ENCODE peak calls at places on chromosomes 13 and 19, in five cellular contexts. Z is HCT116, X is vagina, W is breast epithelium, H is GM12892. O is an unnamed sample.

GRCh38 chr13:24659239-24659638 is 21.0 kb upstream of the ATP12A start:
- DNase-seq in W (no peak), X (no peak), H (no peak), Z (no peak), O (no peak)

GRCh38 chr19:43362179-43362578 is 8.7 kb downstream of the CD177 start:
- DNase-seq in Z (no peak), W (no peak), X (no peak), H (no peak), O (no peak)

GRCh38 chr19:49441210-49441959 is at the start of gene SLC17A7:
- DNase-seq in X (no peak), W (no peak), H (peak; percentile 69), Z (no peak), O (peak; percentile 66)

GRCh38 chr13:94765814-94766213 is 53.5 kb upstream of the SOX21 start:
- DNase-seq in Z (no peak), H (no peak), X (no peak), W (no peak), O (no peak)

GRCh38 chr13:90315061-90315460 is 1032.4 kb upstream of the MIR17HG start:
- DNase-seq in H (no peak), Z (no peak), W (no peak), X (no peak), O (no peak)

GRCh38 chr13:29917573-29918091 is 67.2 kb upstream of the UBL3 start:
- DNase-seq in W (no peak), H (no peak), X (peak; percentile 25), Z (no peak), O (no peak)

GRCh38 chr13:104140557-104140956 is 1074.3 kb upstream of the SLC10A2 start:
- DNase-seq in W (no peak), H (no peak), X (no peak), Z (peak; percentile 75), O (no peak)

GRCh38 chr19:5585461-5586299 is 17.9 kb upstream of the TINCR start:
- DNase-seq in Z (no peak), X (no peak), H (no peak), W (peak; percentile 72), O (peak; percentile 63)

GRCh38 chr13:28000567-28000966 is 12.1 kb upstream of the URAD start:
- DNase-seq in X (no peak), Z (no peak), H (no peak), W (no peak), O (no peak)

GRCh38 chr13:78497702-78498319 is 105.5 kb downstream of the POU4F1 start:
- DNase-seq in H (no peak), Z (no peak), X (no peak), W (no peak), O (no peak)

GRCh38 chr19:29804493-29804892 is 7.3 kb upstream of the CCNE1 start:
- DNase-seq in W (no peak), H (peak; percentile 51), X (no peak), Z (no peak), O (no peak)

GRCh38 chr13:87680298-87680697 is 9.1 kb downstream of the SLITRK5 start:
- DNase-seq in W (no peak), H (no peak), X (no peak), Z (no peak), O (no peak)

GRCh38 chr13:114115191-114115671 is 17.2 kb downstream of the RASA3 start:
- DNase-seq in Z (no peak), X (no peak), H (no peak), W (no peak), O (no peak)

GRCh38 chr19:53517114-53517741 is 20.7 kb upstream of the ZNF331 start:
- DNase-seq in H (no peak), W (no peak), X (no peak), Z (no peak), O (no peak)
- TF ChIP-seq POLR2AphosphoS5 in H (no peak), W (no peak), X (no peak), Z (no peak), O (no peak)

DNA sequence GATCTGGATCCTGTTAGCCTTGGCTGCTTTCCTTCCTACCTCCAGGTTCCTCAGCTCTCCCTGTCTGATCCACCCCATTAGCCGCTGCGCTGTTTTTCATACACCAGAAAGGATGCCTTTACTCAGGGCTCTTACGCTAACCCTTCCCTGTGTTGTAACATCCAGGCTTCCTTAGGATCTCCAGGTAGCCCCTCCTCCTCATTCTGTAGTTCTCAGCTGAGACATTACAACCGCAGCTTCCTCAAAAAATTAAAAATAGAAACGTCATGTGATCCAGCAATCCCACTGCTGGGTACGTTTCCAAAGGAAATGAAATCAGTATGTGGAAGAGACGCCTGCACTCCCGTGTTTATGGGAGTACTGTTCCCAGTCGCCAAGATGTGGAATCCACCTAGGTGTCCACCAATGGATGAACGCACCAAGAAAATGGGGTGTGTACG is 18.4 kb upstream of the MYADM start:
- DNase-seq in Z (no peak), H (no peak), X (no peak), W (no peak), O (no peak)
- TF ChIP-seq POLR2AphosphoS5 in Z (no peak), H (no peak), X (no peak), W (peak; percentile 14), O (no peak)

DNA sequence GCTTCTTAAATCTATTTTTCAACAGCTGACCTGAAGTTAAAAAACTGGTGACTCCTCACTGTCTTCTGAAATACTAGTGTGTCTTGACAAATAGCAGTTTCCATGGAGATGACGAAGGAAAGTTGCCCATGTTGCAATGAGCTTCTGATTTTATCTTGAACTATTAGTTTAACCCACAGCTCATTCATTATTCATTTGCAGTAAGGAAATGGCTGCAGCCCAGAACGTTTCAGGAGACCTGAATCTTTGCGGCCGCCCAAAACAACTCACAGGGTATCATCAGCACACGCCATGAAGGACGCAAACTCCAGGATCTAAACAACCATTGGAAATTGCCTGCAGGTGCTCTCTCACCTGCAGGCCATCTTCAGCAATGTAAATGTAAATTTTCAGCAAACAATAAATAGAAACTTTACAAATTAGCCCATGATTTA is 142.5 kb downstream of the DCLK1 start:
- DNase-seq in Z (no peak), X (peak; percentile 79), W (no peak), H (no peak), O (no peak)
- TF ChIP-seq POLR2AphosphoS5 in Z (no peak), X (no peak), W (no peak), H (no peak), O (no peak)

GRCh38 chr19:17607936-17608335 is 52.5 kb downstream of the COLGALT1 start:
- DNase-seq in H (no peak), X (no peak), Z (no peak), W (no peak), O (no peak)

GRCh38 chr19:17605117-17605516 is 49.7 kb downstream of the COLGALT1 start:
- DNase-seq in H (no peak), X (no peak), Z (no peak), W (no peak), O (no peak)

GRCh38 chr19:17606786-17607185 is 51.3 kb downstream of the COLGALT1 start:
- DNase-seq in X (no peak), H (no peak), Z (no peak), W (no peak), O (no peak)

GRCh38 chr19:17604372-17605025 is 49.0 kb downstream of the COLGALT1 start:
- DNase-seq in H (no peak), Z (no peak), W (no peak), X (no peak), O (no peak)

DNA sequence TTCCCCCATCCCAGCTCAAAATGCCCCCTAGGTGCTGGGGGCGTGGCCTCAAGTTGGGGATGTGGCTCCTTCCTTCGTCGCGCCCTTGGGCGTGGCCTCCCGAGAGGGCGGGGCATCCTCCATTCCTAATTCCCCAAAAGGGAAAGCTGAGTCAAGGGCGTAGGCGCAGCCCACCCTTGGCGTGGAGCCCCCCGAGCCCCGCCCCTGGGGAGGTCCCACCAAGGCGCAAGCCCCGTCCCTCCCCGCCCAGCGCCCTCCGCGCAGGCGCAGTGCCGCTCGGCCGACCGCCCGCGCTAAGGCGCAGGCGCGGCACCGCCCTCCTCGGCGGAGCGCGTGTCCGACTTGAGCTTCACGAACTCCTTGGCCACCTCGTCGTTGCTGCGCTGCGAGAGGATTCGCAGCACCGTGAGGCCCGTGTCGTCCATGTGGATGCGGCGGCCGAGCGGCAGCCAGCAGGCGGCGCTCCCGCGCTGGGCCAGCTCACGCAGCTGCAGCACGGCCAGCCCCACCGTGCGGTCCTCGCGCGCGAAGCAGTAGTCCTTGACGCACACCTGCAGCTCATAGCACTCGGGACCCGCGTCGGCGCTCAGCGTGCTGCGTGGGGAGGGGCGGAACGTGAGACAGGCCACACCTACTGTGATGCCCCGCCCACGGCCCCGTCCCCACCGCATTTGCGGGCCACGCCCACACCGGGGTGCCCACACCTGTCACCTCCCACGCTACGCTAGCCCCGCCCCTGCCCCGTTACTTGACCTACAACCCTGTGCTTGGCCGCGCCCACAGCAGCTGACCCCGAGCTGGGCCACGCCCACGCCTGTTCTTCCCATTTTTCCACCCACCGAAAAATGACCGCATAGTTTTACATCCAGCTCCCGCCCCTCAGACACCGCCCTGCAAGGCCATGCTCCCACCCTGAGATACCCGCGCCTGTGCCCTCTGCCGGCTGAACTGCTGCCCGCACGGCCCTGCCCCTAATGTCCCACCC is 50.6 kb downstream of the COLGALT1 start:
- DNase-seq in W (peak; percentile 52), H (peak; percentile 89), X (no peak), Z (peak; percentile 92), O (peak; percentile 93)
- TF ChIP-seq POLR2AphosphoS5 in W (no peak), H (peak; percentile 67), X (no peak), Z (peak; percentile 73), O (no peak)

GRCh38 chr13:77374339-77374738 is 47.4 kb upstream of the MYCBP2 start:
- DNase-seq in X (no peak), H (no peak), Z (no peak), W (no peak), O (no peak)

GRCh38 chr13:77377016-77377415 is 50.1 kb upstream of the MYCBP2 start:
- DNase-seq in Z (no peak), H (no peak), X (no peak), W (no peak), O (no peak)

GRCh38 chr13:77375554-77375953 is 48.7 kb upstream of the MYCBP2 start:
- DNase-seq in H (no peak), Z (no peak), X (no peak), W (no peak), O (no peak)

GRCh38 chr13:77373541-77373940 is 46.6 kb upstream of the MYCBP2 start:
- DNase-seq in X (no peak), W (no peak), Z (no peak), H (no peak), O (no peak)

DNA sequence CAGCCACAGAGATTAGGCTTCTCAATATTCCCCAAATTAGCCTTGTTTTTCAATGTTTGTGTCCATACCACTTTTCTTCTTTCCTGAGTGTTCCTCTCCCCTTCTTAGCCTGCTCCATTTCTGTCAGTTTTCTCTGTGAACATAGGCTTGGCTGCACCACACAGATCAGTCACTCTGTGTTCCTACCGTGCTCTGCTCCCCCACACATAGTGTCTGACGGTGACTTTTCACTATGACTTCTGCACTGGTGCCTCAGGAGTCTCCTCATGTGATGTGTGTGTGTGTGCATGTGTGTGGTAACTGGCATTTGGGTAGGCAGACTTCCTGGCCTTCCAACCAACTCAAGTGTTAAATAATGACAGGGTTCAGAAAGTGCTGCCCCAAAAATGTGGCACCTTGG is 47.9 kb upstream of the MYCBP2 start:
- DNase-seq in X (no peak), H (no peak), W (no peak), Z (no peak), O (no peak)
- TF ChIP-seq POLR2AphosphoS5 in X (no peak), H (no peak), W (no peak), Z (no peak), O (no peak)

DNA sequence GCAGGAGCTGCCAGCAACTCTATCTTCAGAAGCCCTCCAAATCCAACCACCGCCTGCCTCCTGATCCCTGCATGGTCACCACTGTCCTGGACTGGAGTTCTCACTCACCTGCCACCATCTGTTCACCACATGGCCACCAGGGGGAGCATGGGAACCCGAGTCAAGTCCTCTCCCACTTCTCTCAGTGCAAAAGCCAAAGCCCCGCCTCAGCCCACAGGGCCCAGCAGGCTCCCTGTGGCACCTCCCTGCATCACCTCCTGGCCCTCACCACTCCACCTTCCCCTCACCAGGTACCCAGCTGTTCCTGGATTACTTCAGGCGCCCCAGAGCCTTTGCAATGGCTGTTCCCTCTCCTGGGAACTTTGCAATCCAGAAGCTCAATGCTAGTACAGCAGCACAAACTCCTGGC is 5.3 kb downstream of the DHPS start:
- DNase-seq in X (no peak), H (peak; percentile 86), W (peak; percentile 57), Z (peak; percentile 67), O (peak; percentile 79)
- TF ChIP-seq POLR2AphosphoS5 in X (no peak), H (peak; percentile 74), W (peak; percentile 13), Z (no peak), O (peak; percentile 57)

O was measured in GM12891.